ENCODE peak calls at places on chromosome 2, in five cellular contexts. S is body of pancreas, O is mucosa of descending colon, K is IMR-90, T is psoas muscle. Z is an unnamed sample. For H3K9me3 and H3K36me3, the result is how much of the 10 kb centered on the place peaks cover.

GRCh38 chr2:6065713-6066112 is 373.5 kb downstream of the SOX11 start:
- DNase-seq in O (no peak), K (no peak), T (no peak), S (no peak), Z (no peak)

GRCh38 chr2:167381349-167381748 is 493.1 kb downstream of the XIRP2 start:
- DNase-seq in S (no peak), K (no peak), O (no peak), T (no peak), Z (no peak)

GRCh38 chr2:58899692-58900091 is 658.6 kb upstream of the FANCL start:
- DNase-seq in S (no peak), K (peak), O (no peak), T (no peak), Z (no peak)

GRCh38 chr2:151728736-151729415 is 5.4 kb downstream of the NEB start:
- DNase-seq in K (no peak), T (no peak), O (no peak), S (no peak), Z (no peak)

GRCh38 chr2:178579006-178579405 is 98.7 kb downstream of the PLEKHA3 start:
- DNase-seq in O (no peak), T (no peak), S (no peak), K (peak), Z (no peak)

GRCh38 chr2:98637401-98638144 is 29.2 kb downstream of the UNC50 start:
- DNase-seq in O (no peak), K (no peak), S (no peak), T (no peak), Z (no peak)

GRCh38 chr2:159211447-159212396 is 74.8 kb downstream of the WDSUB1 start:
- DNase-seq in S (no peak), T (no peak), K (peak), O (no peak), Z (no peak)

GRCh38 chr2:206670531-206671319 is 28.4 kb downstream of the FAM237A start:
- DNase-seq in T (no peak), S (no peak), O (no peak), K (no peak), Z (no peak)

GRCh38 chr2:119311371-119311770 is 55.3 kb downstream of the C2orf76 start:
- DNase-seq in K (no peak), S (no peak), O (no peak), T (no peak), Z (no peak)

GRCh38 chr2:11457935-11458334 is 8.0 kb downstream of the E2F6 start:
- DNase-seq in T (no peak), O (no peak), S (no peak), K (no peak), Z (no peak)

GRCh38 chr2:2730301-2730833 is 399.3 kb upstream of the MYT1L start:
- DNase-seq in T (no peak), K (no peak), S (no peak), O (no peak), Z (no peak)

DNA sequence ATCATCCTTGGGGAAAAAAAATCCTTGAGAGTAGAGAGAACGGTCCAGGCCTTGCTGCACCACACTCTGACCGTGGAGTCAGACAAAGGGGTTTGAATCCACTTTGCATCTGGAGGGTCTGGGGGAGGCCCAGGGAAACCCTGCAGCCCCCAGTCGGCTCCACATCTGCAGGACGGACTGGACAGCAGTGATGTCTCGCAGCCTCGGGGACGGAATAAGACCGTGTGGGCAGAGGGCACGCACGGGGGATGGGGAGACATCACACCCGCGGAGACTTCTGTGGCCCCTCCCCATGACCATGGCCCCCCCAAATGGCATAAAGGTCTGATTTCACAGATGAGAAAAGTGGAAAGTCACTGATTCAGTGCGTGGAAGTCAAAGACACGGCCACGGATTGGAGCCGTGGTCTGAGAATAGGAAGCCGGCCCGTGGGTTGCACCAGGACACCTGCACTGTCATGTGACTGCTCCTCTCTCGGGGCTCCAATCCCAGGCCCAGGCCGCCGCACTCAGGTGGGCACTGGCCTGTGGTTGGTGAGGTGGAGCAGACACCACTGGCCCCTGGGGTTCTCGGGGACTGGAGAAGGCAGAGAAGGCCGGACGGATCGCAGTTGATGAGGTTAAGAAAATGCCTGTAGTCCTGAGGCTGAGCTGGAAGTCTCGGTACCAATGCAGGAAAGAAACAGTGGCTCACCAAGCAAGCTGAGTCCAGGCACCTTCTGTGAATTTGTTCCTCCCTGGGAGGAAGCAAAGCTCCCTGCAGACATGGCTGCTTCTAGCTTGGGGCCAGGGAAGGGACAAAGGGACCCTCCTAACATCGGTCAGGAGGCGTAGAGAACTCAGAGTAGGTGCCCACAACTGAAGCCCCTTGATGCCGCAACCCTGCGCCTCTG is 61.8 kb downstream of the RTP5 start:
- DNase-seq in T (no peak), S (no peak), K (no peak), O (no peak), Z (no peak)
- H3K9me3 ChIP-seq in T (under half), S (under half), K (under half), O (under half), Z (under half)

GRCh38 chr2:172578860-172579512 is 23.1 kb downstream of the PDK1 start:
- DNase-seq in K (no peak), T (no peak), S (no peak), O (no peak), Z (no peak)
- H3K36me3 ChIP-seq in K (under half), T (under half), S (under half), O (under half), Z (half or more)

GRCh38 chr2:9083287-9083686 is 79.8 kb upstream of the MBOAT2 start:
- DNase-seq in S (no peak), K (no peak), T (no peak), O (no peak), Z (no peak)
- H3K9me3 ChIP-seq in S (under half), K (under half), T (under half), O (under half), Z (under half)

GRCh38 chr2:12733846-12734245 is 17.1 kb downstream of the TRIB2 start:
- DNase-seq in S (peak), K (no peak), T (peak), O (no peak), Z (no peak)

GRCh38 chr2:12730265-12730664 is 13.5 kb downstream of the TRIB2 start:
- DNase-seq in O (no peak), K (no peak), S (no peak), T (no peak), Z (no peak)

GRCh38 chr2:12734914-12735654 is 18.3 kb downstream of the TRIB2 start:
- DNase-seq in T (no peak), O (no peak), S (no peak), K (no peak), Z (no peak)

GRCh38 chr2:12732663-12733062 is 15.9 kb downstream of the TRIB2 start:
- DNase-seq in S (peak), O (no peak), K (no peak), T (peak), Z (peak)

GRCh38 chr2:12731701-12732280 is 15.1 kb downstream of the TRIB2 start:
- DNase-seq in S (no peak), K (no peak), T (no peak), O (no peak), Z (no peak)
- H3K36me3 ChIP-seq in S (under half), K (half or more), T (under half), O (under half), Z (under half)

GRCh38 chr2:45003586-45004568 is 5.4 kb downstream of the SIX2 start:
- DNase-seq in S (no peak), K (no peak), O (no peak), T (no peak), Z (no peak)

GRCh38 chr2:45005261-45006002 is 3.8 kb downstream of the SIX2 start:
- DNase-seq in T (no peak), K (no peak), S (no peak), O (no peak), Z (no peak)

GRCh38 chr2:45002661-45003210 is 6.5 kb downstream of the SIX2 start:
- DNase-seq in T (no peak), O (no peak), K (no peak), S (no peak), Z (no peak)

GRCh38 chr2:45006041-45006941 is 3.0 kb downstream of the SIX2 start:
- DNase-seq in S (no peak), K (no peak), O (no peak), T (no peak), Z (no peak)

GRCh38 chr2:45004569-45005181 is 4.6 kb downstream of the SIX2 start:
- DNase-seq in K (peak), T (no peak), S (no peak), O (no peak), Z (no peak)
- H3K9me3 ChIP-seq in K (under half), T (under half), S (under half), O (under half), Z (under half)

GRCh38 chr2:135676031-135676430 is 65.6 kb upstream of the UBXN4 start:
- DNase-seq in S (no peak), T (no peak), O (no peak), K (peak), Z (no peak)
- H3K36me3 ChIP-seq in S (under half), T (half or more), O (under half), K (under half), Z (under half)

DNA sequence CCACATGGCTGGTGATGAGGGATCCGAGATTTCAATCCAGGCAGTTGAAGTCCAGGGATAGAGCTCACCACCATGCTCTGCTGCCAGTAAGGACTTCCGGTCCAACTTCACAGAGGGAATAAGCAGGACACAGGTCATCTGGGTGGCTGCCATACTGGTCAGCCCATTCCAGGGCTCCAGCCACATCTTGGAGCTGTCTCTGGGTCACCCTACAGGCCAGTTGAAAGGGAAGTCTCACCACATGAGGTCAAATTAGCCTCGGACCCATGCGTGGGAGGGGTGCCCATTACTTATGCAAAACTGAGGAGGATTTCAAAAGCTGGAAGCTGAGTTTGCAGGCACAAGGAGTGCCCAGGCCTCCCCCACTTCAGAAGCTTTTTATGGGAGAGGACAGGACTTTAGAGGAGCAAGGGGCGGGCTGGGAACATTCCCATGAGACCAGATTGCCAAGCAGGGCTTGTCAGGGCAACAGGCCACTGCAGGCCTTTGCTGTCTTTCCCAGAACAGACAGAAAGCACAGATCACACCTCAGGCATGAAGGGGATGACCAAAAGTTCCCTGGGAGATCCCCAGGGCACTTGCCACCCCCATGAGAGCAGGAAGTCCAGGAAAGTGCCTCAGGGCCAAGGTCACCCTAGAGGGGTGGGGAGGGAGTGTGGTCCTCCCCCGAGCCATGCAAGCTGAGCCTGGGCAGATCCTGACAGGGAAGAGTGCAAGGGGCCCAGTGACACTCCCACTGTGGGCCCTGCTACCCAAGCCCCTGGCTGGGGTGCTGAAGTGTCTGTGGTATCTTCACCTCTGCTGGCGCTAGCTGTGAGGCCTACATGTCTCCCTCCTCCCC is 267.8 kb downstream of the BCL11A start:
- DNase-seq in T (no peak), K (no peak), O (no peak), S (no peak), Z (no peak)
- H3K9me3 ChIP-seq in T (under half), K (under half), O (under half), S (under half), Z (under half)

DNA sequence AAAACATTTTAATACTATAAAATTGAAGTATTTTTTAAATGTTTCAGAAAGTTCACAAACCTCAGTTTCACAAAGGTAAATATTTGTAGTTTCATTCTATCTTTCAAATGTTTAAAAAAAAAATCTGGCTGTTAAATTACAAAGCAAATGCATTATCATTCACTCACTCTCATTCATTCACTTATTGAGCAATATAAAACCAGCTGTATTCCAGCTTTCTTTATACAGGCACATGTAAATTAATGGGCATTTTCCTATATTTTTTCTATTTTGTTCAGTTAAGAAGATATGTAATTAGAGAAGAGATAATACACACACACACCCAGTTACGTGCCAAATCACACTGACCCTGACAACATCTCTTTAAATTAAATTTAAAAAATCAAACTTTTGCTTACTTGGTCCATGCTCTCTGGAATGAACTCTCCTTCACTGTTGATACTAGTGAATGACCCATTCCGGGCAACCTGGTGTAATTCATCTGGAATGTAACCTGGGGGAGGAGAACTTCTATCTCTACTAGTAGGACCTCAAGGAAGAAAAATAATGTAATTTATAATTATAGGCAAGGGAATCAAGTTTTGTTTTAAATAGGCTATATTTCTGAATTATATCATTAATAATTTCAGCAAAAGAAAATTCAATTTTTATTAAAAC is 32.5 kb upstream of the ERCC3 start:
- DNase-seq in O (no peak), S (no peak), T (no peak), K (peak), Z (no peak)
- H3K36me3 ChIP-seq in O (under half), S (under half), T (half or more), K (under half), Z (under half)

GRCh38 chr2:149431337-149431736 is 101.0 kb downstream of the LYPD6 start:
- DNase-seq in O (no peak), K (peak), S (no peak), T (no peak), Z (no peak)

GRCh38 chr2:149422991-149423338 is 92.6 kb downstream of the LYPD6 start:
- DNase-seq in T (no peak), K (no peak), S (no peak), O (no peak), Z (no peak)

GRCh38 chr2:149428783-149429182 is 98.4 kb downstream of the LYPD6 start:
- DNase-seq in K (no peak), O (no peak), S (no peak), T (no peak), Z (no peak)

GRCh38 chr2:149423633-149424032 is 93.2 kb downstream of the LYPD6 start:
- DNase-seq in O (no peak), S (no peak), K (no peak), T (no peak), Z (no peak)

DNA sequence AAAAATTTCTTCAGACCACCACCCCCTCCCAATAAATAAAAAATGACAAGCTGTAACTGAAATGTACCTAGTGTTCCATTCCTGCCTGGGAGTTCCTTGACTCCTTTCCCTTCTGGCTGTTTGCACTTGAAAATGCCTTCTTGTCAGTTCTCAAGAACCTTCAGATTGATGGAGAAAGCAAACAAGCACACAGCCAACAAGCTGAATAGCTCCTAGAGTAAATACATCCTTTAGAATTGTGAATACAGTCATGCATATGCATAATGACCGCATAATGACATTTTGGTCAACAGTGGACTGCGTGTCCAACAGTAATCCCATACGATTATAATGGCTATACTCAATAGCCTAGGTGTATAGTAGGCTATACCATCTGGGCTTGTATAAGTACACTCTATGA is 97.0 kb downstream of the LYPD6 start:
- DNase-seq in K (no peak), O (no peak), S (no peak), T (no peak), Z (no peak)
- H3K9me3 ChIP-seq in K (under half), O (under half), S (under half), T (under half), Z (under half)